ENCODE peak calls at places on chromosomes 5 and 9, in six cellular contexts. T is HepG2, B is K562, Z is GM12891, D is GM12878, H is H1. F is an unnamed sample.

GRCh38 chr9:110432253-110432652 is 94.6 kb upstream of the TXNDC8 start:
- DNase-seq in D (no peak), Z (no peak), T (no peak), B (peak; percentile 63), H (no peak), F (no peak)

GRCh38 chr5:39464096-39464495 is 39.3 kb upstream of the DAB2 start:
- DNase-seq in B (no peak), Z (no peak), D (no peak), H (no peak), T (no peak), F (no peak)

GRCh38 chr5:131810510-131811249 is 13.9 kb upstream of the FNIP1 start:
- DNase-seq in D (no peak), T (peak; percentile 16), B (peak; percentile 33), Z (peak; percentile 19), H (no peak), F (peak; percentile 16)

GRCh38 chr5:95720094-95720793 is 10.9 kb upstream of the RHOBTB3 start:
- DNase-seq in D (no peak), Z (no peak), H (no peak), B (no peak), T (no peak), F (no peak)

GRCh38 chr9:18543406-18543965 is 69.5 kb downstream of the ADAMTSL1 start:
- DNase-seq in T (no peak), H (no peak), D (no peak), B (no peak), Z (no peak), F (no peak)

GRCh38 chr9:115548826-115549225 is 430.9 kb upstream of the TNC start:
- DNase-seq in T (no peak), H (no peak), D (no peak), B (no peak), Z (no peak), F (no peak)

GRCh38 chr5:149200355-149200754 is 59.1 kb downstream of the ABLIM3 start:
- DNase-seq in H (peak; percentile 22), Z (no peak), T (no peak), D (no peak), B (no peak), F (no peak)

GRCh38 chr5:181052928-181053759 is 13.1 kb downstream of the BTNL9 start:
- DNase-seq in D (no peak), H (peak; percentile 70), T (no peak), Z (peak; percentile 63), B (peak; percentile 67), F (peak; percentile 50)

GRCh38 chr5:61182449-61182848 is 20.2 kb upstream of the SMIM15 start:
- DNase-seq in H (no peak), Z (no peak), B (peak; percentile 21), D (no peak), T (no peak), F (no peak)

GRCh38 chr9:122580360-122580759 is 2.8 kb downstream of the OR1L8 start:
- DNase-seq in D (no peak), B (peak; percentile 64), H (no peak), Z (no peak), T (no peak), F (no peak)

GRCh38 chr9:121944741-121945191 is 148.3 kb downstream of the TTLL11 start:
- DNase-seq in D (no peak), H (no peak), B (no peak), T (no peak), Z (no peak), F (no peak)

GRCh38 chr9:106970976-106971457 is 108.1 kb downstream of the ZNF462 start:
- DNase-seq in T (no peak), Z (no peak), D (no peak), H (no peak), B (no peak), F (no peak)

GRCh38 chr9:95134457-95134881 is 183.0 kb downstream of the FANCC start:
- DNase-seq in B (no peak), D (no peak), H (no peak), Z (no peak), T (no peak), F (no peak)

GRCh38 chr5:10600629-10601245 is 36.9 kb downstream of the ANKRD33B start:
- DNase-seq in H (no peak), B (no peak), Z (no peak), D (no peak), T (no peak), F (no peak)

GRCh38 chr9:16062542-16063240 is 509.8 kb downstream of the CCDC171 start:
- DNase-seq in Z (no peak), H (no peak), D (no peak), T (no peak), B (no peak), F (no peak)

GRCh38 chr9:119071636-119072035 is 297.6 kb downstream of the BRINP1 start:
- DNase-seq in B (no peak), D (no peak), H (no peak), Z (no peak), T (no peak), F (no peak)

GRCh38 chr9:6827370-6827949 is 69.7 kb downstream of the KDM4C start:
- DNase-seq in T (peak; percentile 71), B (peak; percentile 60), Z (peak; percentile 30), H (peak; percentile 63), D (peak; percentile 16), F (no peak)

GRCh38 chr5:170135796-170136490 is 30.2 kb downstream of the FOXI1 start:
- DNase-seq in Z (no peak), T (no peak), H (peak; percentile 31), B (no peak), D (no peak), F (no peak)

GRCh38 chr9:627571-627970 is 213.9 kb upstream of the DMRT1 start:
- DNase-seq in B (no peak), D (no peak), Z (no peak), T (no peak), H (no peak), F (no peak)

GRCh38 chr5:50501510-50502209 is 60.6 kb upstream of the EMB start:
- DNase-seq in Z (no peak), D (peak; percentile 33), T (no peak), H (no peak), B (no peak), F (no peak)

GRCh38 chr9:112091805-112092204 is 83.3 kb downstream of the SUSD1 start:
- DNase-seq in B (no peak), H (no peak), D (no peak), T (no peak), Z (no peak), F (no peak)

GRCh38 chr9:22112870-22113846 is 104.1 kb upstream of the CDKN2B start:
- DNase-seq in B (no peak), Z (no peak), H (no peak), T (no peak), D (no peak), F (no peak)

GRCh38 chr9:121670447-121670846 is 19.0 kb downstream of the DAB2IP start:
- DNase-seq in D (no peak), Z (no peak), B (no peak), T (no peak), H (no peak), F (no peak)

GRCh38 chr5:35129921-35130485 is 82.3 kb upstream of the AGXT2 start:
- DNase-seq in H (no peak), B (no peak), Z (no peak), T (no peak), D (peak; percentile 15), F (no peak)

GRCh38 chr9:121133104-121133816 is 58.5 kb downstream of the CNTRL start:
- DNase-seq in Z (no peak), H (peak; percentile 65), D (no peak), T (peak; percentile 77), B (peak; percentile 79), F (no peak)

GRCh38 chr9:75265525-75265972 is 177.2 kb downstream of the OSTF1 start:
- DNase-seq in B (peak; percentile 35), T (peak; percentile 30), D (no peak), Z (peak; percentile 9), H (peak; percentile 70), F (no peak)

GRCh38 chr5:173794901-173795416 is 93.2 kb upstream of the CPEB4 start:
- DNase-seq in T (peak; percentile 62), D (no peak), H (no peak), B (no peak), Z (no peak), F (no peak)

GRCh38 chr5:39570418-39571027 is 145.7 kb upstream of the DAB2 start:
- DNase-seq in B (peak; percentile 43), D (no peak), T (peak; percentile 24), Z (no peak), H (no peak), F (no peak)

GRCh38 chr5:76601470-76601869 is 21.7 kb downstream of the F2RL2 start:
- DNase-seq in T (peak; percentile 52), D (no peak), H (no peak), Z (peak; percentile 7), B (peak; percentile 76), F (no peak)

DNA sequence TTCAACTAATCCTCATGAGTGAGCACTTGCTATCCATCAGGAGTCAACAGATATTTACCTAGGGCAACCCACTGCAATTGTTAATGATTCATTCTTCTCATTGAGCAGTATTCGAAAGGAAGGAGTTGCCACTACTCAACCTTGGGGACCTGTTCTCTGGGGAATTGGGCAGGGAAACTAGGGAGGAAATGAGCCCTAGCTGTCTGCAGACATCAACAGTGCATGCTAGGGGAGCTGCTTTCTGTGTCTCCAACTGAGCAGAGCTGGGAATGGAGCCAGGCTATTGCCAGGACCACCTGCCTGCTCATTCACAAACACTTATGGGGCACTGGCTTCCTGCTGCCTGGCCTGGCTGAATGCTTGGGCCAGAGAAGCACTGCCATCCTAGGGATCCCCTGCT is 183.4 kb downstream of the TMEM38B start:
- DNase-seq in H (no peak), B (no peak), Z (no peak), T (no peak), D (peak; percentile 9), F (no peak)
- TF ChIP-seq TAF1 in H (no peak), B (no peak), Z (no peak), T (no peak), D (no peak), F (no peak)

GRCh38 chr5:154189819-154190651 is 498 bp upstream of the GALNT10 start:
- DNase-seq in Z (peak; percentile 82), B (peak; percentile 82), T (peak; percentile 61), D (no peak), H (peak; percentile 84), F (peak; percentile 83)
- TF ChIP-seq POLR2A in Z (peak; percentile 2), B (peak; percentile 70), T (no peak), D (peak; percentile 45), H (no peak), F (peak; percentile 38)

GRCh38 chr5:133712562-133712961 is 100.2 kb upstream of the FSTL4 start:
- DNase-seq in T (no peak), Z (no peak), B (no peak), D (no peak), H (no peak), F (no peak)
- TF ChIP-seq TAF1 in T (no peak), Z (no peak), B (no peak), D (no peak), H (no peak), F (no peak)

GRCh38 chr5:57405984-57406383 is 76.6 kb downstream of the ACTBL2 start:
- DNase-seq in T (no peak), D (no peak), Z (no peak), B (no peak), H (no peak), F (no peak)
- TF ChIP-seq POLR2A in T (no peak), D (no peak), Z (no peak), B (no peak), H (no peak), F (no peak)

GRCh38 chr9:19965336-19965735 is 176.5 kb upstream of the SLC24A2 start:
- DNase-seq in T (no peak), H (no peak), B (no peak), D (no peak), Z (no peak), F (no peak)
- TF ChIP-seq TAF1 in T (no peak), H (no peak), B (no peak), D (no peak), Z (no peak), F (no peak)

GRCh38 chr5:1182633-1183423 is 18.6 kb upstream of the SLC6A19 start:
- DNase-seq in H (no peak), Z (no peak), T (peak; percentile 89), D (no peak), B (peak; percentile 64), F (no peak)
- TF ChIP-seq POLR2A in H (no peak), Z (no peak), T (peak; percentile 83), D (no peak), B (no peak), F (no peak)

F was measured in GM12892.